ENCODE peak calls at places on chromosomes 2 and 18, in six cellular contexts. One of them, this sample, is unnamed.

GRCh38 chr2:98716786-98717185 is 14.1 kb downstream of the MGAT4A start:
- DNase-seq in NCI-H1436 treated with DMSO at 0.1 percent for 48 hours: no peak
- DNase-seq in non-pigmented ciliary epithelial cell: no peak
- DNase-seq in neural crest cell: no peak
- DNase-seq in stimulated activated CD8-positive, alpha-beta memory T cell treated with anti-CD3 and anti-CD28 coated beads, Interleukin-2, amount 100 ng/mL, for 48 hours: no peak
- DNase-seq in stimulated activated CD4-positive, alpha-beta T cell treated with anti-CD3 and anti-CD28 coated beads, Interleukin-4, amount 100 ng/mL, for 48 hours: no peak
- DNase-seq in this sample: no peak

GRCh38 chr2:236209535-236209934 is 41.3 kb upstream of the GBX2 start:
- DNase-seq in stimulated activated CD4-positive, alpha-beta T cell treated with anti-CD3 and anti-CD28 coated beads, Interleukin-4, amount 100 ng/mL, for 48 hours: no peak
- DNase-seq in NCI-H1436 treated with DMSO at 0.1 percent for 48 hours: no peak
- DNase-seq in neural crest cell: no peak
- DNase-seq in non-pigmented ciliary epithelial cell: no peak
- DNase-seq in stimulated activated CD8-positive, alpha-beta memory T cell treated with anti-CD3 and anti-CD28 coated beads, Interleukin-2, amount 100 ng/mL, for 48 hours: no peak
- DNase-seq in this sample: no peak

GRCh38 chr2:219643788-219644398 is 16.5 kb downstream of the SLC4A3 start:
- DNase-seq in non-pigmented ciliary epithelial cell: no peak
- DNase-seq in NCI-H1436 treated with DMSO at 0.1 percent for 48 hours: no peak
- DNase-seq in neural crest cell: no peak
- DNase-seq in stimulated activated CD4-positive, alpha-beta T cell treated with anti-CD3 and anti-CD28 coated beads, Interleukin-4, amount 100 ng/mL, for 48 hours: no peak
- DNase-seq in stimulated activated CD8-positive, alpha-beta memory T cell treated with anti-CD3 and anti-CD28 coated beads, Interleukin-2, amount 100 ng/mL, for 48 hours: no peak
- DNase-seq in this sample: no peak

GRCh38 chr2:67142741-67143140 is 254.4 kb upstream of the ETAA1 start:
- DNase-seq in stimulated activated CD8-positive, alpha-beta memory T cell treated with anti-CD3 and anti-CD28 coated beads, Interleukin-2, amount 100 ng/mL, for 48 hours: no peak
- DNase-seq in neural crest cell: no peak
- DNase-seq in non-pigmented ciliary epithelial cell: no peak
- DNase-seq in NCI-H1436 treated with DMSO at 0.1 percent for 48 hours: no peak
- DNase-seq in stimulated activated CD4-positive, alpha-beta T cell treated with anti-CD3 and anti-CD28 coated beads, Interleukin-4, amount 100 ng/mL, for 48 hours: no peak
- DNase-seq in this sample: no peak

GRCh38 chr2:173064231-173064805 is 11.3 kb upstream of the MAP3K20 start:
- DNase-seq in non-pigmented ciliary epithelial cell: no peak
- DNase-seq in stimulated activated CD8-positive, alpha-beta memory T cell treated with anti-CD3 and anti-CD28 coated beads, Interleukin-2, amount 100 ng/mL, for 48 hours: no peak
- DNase-seq in stimulated activated CD4-positive, alpha-beta T cell treated with anti-CD3 and anti-CD28 coated beads, Interleukin-4, amount 100 ng/mL, for 48 hours: no peak
- DNase-seq in NCI-H1436 treated with DMSO at 0.1 percent for 48 hours: no peak
- DNase-seq in neural crest cell: no peak
- DNase-seq in this sample: no peak

GRCh38 chr2:8409461-8410260 is 272.2 kb upstream of the ID2 start:
- DNase-seq in NCI-H1436 treated with DMSO at 0.1 percent for 48 hours: no peak
- DNase-seq in stimulated activated CD4-positive, alpha-beta T cell treated with anti-CD3 and anti-CD28 coated beads, Interleukin-4, amount 100 ng/mL, for 48 hours: no peak
- DNase-seq in neural crest cell: no peak
- DNase-seq in stimulated activated CD8-positive, alpha-beta memory T cell treated with anti-CD3 and anti-CD28 coated beads, Interleukin-2, amount 100 ng/mL, for 48 hours: no peak
- DNase-seq in non-pigmented ciliary epithelial cell: no peak
- DNase-seq in this sample: no peak

GRCh38 chr2:231423176-231423575 is 27.7 kb downstream of the B3GNT7 start:
- DNase-seq in neural crest cell: no peak
- DNase-seq in stimulated activated CD8-positive, alpha-beta memory T cell treated with anti-CD3 and anti-CD28 coated beads, Interleukin-2, amount 100 ng/mL, for 48 hours: no peak
- DNase-seq in NCI-H1436 treated with DMSO at 0.1 percent for 48 hours: no peak
- DNase-seq in stimulated activated CD4-positive, alpha-beta T cell treated with anti-CD3 and anti-CD28 coated beads, Interleukin-4, amount 100 ng/mL, for 48 hours: no peak
- DNase-seq in non-pigmented ciliary epithelial cell: no peak
- DNase-seq in this sample: no peak

GRCh38 chr2:121567957-121568409 is 37.3 kb downstream of the RNU4ATAC start:
- DNase-seq in stimulated activated CD8-positive, alpha-beta memory T cell treated with anti-CD3 and anti-CD28 coated beads, Interleukin-2, amount 100 ng/mL, for 48 hours: no peak
- DNase-seq in NCI-H1436 treated with DMSO at 0.1 percent for 48 hours: no peak
- DNase-seq in non-pigmented ciliary epithelial cell: peak
- DNase-seq in neural crest cell: peak
- DNase-seq in stimulated activated CD4-positive, alpha-beta T cell treated with anti-CD3 and anti-CD28 coated beads, Interleukin-4, amount 100 ng/mL, for 48 hours: no peak
- DNase-seq in this sample: no peak

GRCh38 chr2:64462940-64463339 is 9.0 kb downstream of the LGALSL start:
- DNase-seq in stimulated activated CD4-positive, alpha-beta T cell treated with anti-CD3 and anti-CD28 coated beads, Interleukin-4, amount 100 ng/mL, for 48 hours: no peak
- DNase-seq in non-pigmented ciliary epithelial cell: no peak
- DNase-seq in stimulated activated CD8-positive, alpha-beta memory T cell treated with anti-CD3 and anti-CD28 coated beads, Interleukin-2, amount 100 ng/mL, for 48 hours: no peak
- DNase-seq in neural crest cell: no peak
- DNase-seq in NCI-H1436 treated with DMSO at 0.1 percent for 48 hours: no peak
- DNase-seq in this sample: no peak

GRCh38 chr2:45259547-45260160 is 250.4 kb upstream of the SIX2 start:
- DNase-seq in neural crest cell: no peak
- DNase-seq in NCI-H1436 treated with DMSO at 0.1 percent for 48 hours: no peak
- DNase-seq in non-pigmented ciliary epithelial cell: no peak
- DNase-seq in stimulated activated CD4-positive, alpha-beta T cell treated with anti-CD3 and anti-CD28 coated beads, Interleukin-4, amount 100 ng/mL, for 48 hours: no peak
- DNase-seq in stimulated activated CD8-positive, alpha-beta memory T cell treated with anti-CD3 and anti-CD28 coated beads, Interleukin-2, amount 100 ng/mL, for 48 hours: no peak
- DNase-seq in this sample: no peak

GRCh38 chr18:24544141-24544498 is 83.7 kb downstream of the HRH4 start:
- DNase-seq in stimulated activated CD4-positive, alpha-beta T cell treated with anti-CD3 and anti-CD28 coated beads, Interleukin-4, amount 100 ng/mL, for 48 hours: no peak
- DNase-seq in neural crest cell: no peak
- DNase-seq in NCI-H1436 treated with DMSO at 0.1 percent for 48 hours: no peak
- DNase-seq in non-pigmented ciliary epithelial cell: no peak
- DNase-seq in stimulated activated CD8-positive, alpha-beta memory T cell treated with anti-CD3 and anti-CD28 coated beads, Interleukin-2, amount 100 ng/mL, for 48 hours: no peak
- DNase-seq in this sample: no peak

GRCh38 chr18:44195394-44196140 is 485.1 kb upstream of the SETBP1 start:
- DNase-seq in stimulated activated CD4-positive, alpha-beta T cell treated with anti-CD3 and anti-CD28 coated beads, Interleukin-4, amount 100 ng/mL, for 48 hours: no peak
- DNase-seq in NCI-H1436 treated with DMSO at 0.1 percent for 48 hours: no peak
- DNase-seq in non-pigmented ciliary epithelial cell: no peak
- DNase-seq in stimulated activated CD8-positive, alpha-beta memory T cell treated with anti-CD3 and anti-CD28 coated beads, Interleukin-2, amount 100 ng/mL, for 48 hours: no peak
- DNase-seq in neural crest cell: no peak
- DNase-seq in this sample: no peak

GRCh38 chr2:64327510-64328414 is 126.2 kb upstream of the LGALSL start:
- DNase-seq in stimulated activated CD8-positive, alpha-beta memory T cell treated with anti-CD3 and anti-CD28 coated beads, Interleukin-2, amount 100 ng/mL, for 48 hours: peak
- DNase-seq in neural crest cell: no peak
- DNase-seq in stimulated activated CD4-positive, alpha-beta T cell treated with anti-CD3 and anti-CD28 coated beads, Interleukin-4, amount 100 ng/mL, for 48 hours: no peak
- DNase-seq in non-pigmented ciliary epithelial cell: no peak
- DNase-seq in NCI-H1436 treated with DMSO at 0.1 percent for 48 hours: no peak
- DNase-seq in this sample: no peak

GRCh38 chr2:157150747-157151146 is 106.8 kb upstream of the GALNT5 start:
- DNase-seq in non-pigmented ciliary epithelial cell: peak
- DNase-seq in stimulated activated CD8-positive, alpha-beta memory T cell treated with anti-CD3 and anti-CD28 coated beads, Interleukin-2, amount 100 ng/mL, for 48 hours: no peak
- DNase-seq in neural crest cell: no peak
- DNase-seq in stimulated activated CD4-positive, alpha-beta T cell treated with anti-CD3 and anti-CD28 coated beads, Interleukin-4, amount 100 ng/mL, for 48 hours: no peak
- DNase-seq in NCI-H1436 treated with DMSO at 0.1 percent for 48 hours: no peak
- DNase-seq in this sample: no peak

GRCh38 chr2:69755862-69756467 is 14.0 kb downstream of the ANXA4 start:
- DNase-seq in neural crest cell: no peak
- DNase-seq in non-pigmented ciliary epithelial cell: no peak
- DNase-seq in stimulated activated CD8-positive, alpha-beta memory T cell treated with anti-CD3 and anti-CD28 coated beads, Interleukin-2, amount 100 ng/mL, for 48 hours: no peak
- DNase-seq in stimulated activated CD4-positive, alpha-beta T cell treated with anti-CD3 and anti-CD28 coated beads, Interleukin-4, amount 100 ng/mL, for 48 hours: no peak
- DNase-seq in NCI-H1436 treated with DMSO at 0.1 percent for 48 hours: no peak
- DNase-seq in this sample: no peak

GRCh38 chr18:3265564-3266033 is 3.7 kb downstream of the MYL12B start:
- DNase-seq in stimulated activated CD8-positive, alpha-beta memory T cell treated with anti-CD3 and anti-CD28 coated beads, Interleukin-2, amount 100 ng/mL, for 48 hours: no peak
- DNase-seq in NCI-H1436 treated with DMSO at 0.1 percent for 48 hours: no peak
- DNase-seq in non-pigmented ciliary epithelial cell: no peak
- DNase-seq in stimulated activated CD4-positive, alpha-beta T cell treated with anti-CD3 and anti-CD28 coated beads, Interleukin-4, amount 100 ng/mL, for 48 hours: no peak
- DNase-seq in neural crest cell: no peak
- DNase-seq in this sample: no peak

GRCh38 chr2:120548627-120549026 is 187.0 kb upstream of the GLI2 start:
- DNase-seq in stimulated activated CD8-positive, alpha-beta memory T cell treated with anti-CD3 and anti-CD28 coated beads, Interleukin-2, amount 100 ng/mL, for 48 hours: no peak
- DNase-seq in stimulated activated CD4-positive, alpha-beta T cell treated with anti-CD3 and anti-CD28 coated beads, Interleukin-4, amount 100 ng/mL, for 48 hours: no peak
- DNase-seq in neural crest cell: no peak
- DNase-seq in NCI-H1436 treated with DMSO at 0.1 percent for 48 hours: no peak
- DNase-seq in non-pigmented ciliary epithelial cell: no peak
- DNase-seq in this sample: no peak

GRCh38 chr2:130883520-130883919 is 46.8 kb downstream of the ARHGEF4 start:
- DNase-seq in NCI-H1436 treated with DMSO at 0.1 percent for 48 hours: no peak
- DNase-seq in neural crest cell: no peak
- DNase-seq in non-pigmented ciliary epithelial cell: no peak
- DNase-seq in stimulated activated CD4-positive, alpha-beta T cell treated with anti-CD3 and anti-CD28 coated beads, Interleukin-4, amount 100 ng/mL, for 48 hours: no peak
- DNase-seq in stimulated activated CD8-positive, alpha-beta memory T cell treated with anti-CD3 and anti-CD28 coated beads, Interleukin-2, amount 100 ng/mL, for 48 hours: no peak
- DNase-seq in this sample: no peak

GRCh38 chr2:208496129-208496528 is 89.5 kb downstream of the PTH2R start:
- DNase-seq in non-pigmented ciliary epithelial cell: no peak
- DNase-seq in stimulated activated CD4-positive, alpha-beta T cell treated with anti-CD3 and anti-CD28 coated beads, Interleukin-4, amount 100 ng/mL, for 48 hours: no peak
- DNase-seq in stimulated activated CD8-positive, alpha-beta memory T cell treated with anti-CD3 and anti-CD28 coated beads, Interleukin-2, amount 100 ng/mL, for 48 hours: no peak
- DNase-seq in NCI-H1436 treated with DMSO at 0.1 percent for 48 hours: no peak
- DNase-seq in neural crest cell: no peak
- DNase-seq in this sample: no peak

GRCh38 chr2:178679891-178680290 is 127.3 kb downstream of the TTN start:
- DNase-seq in neural crest cell: no peak
- DNase-seq in stimulated activated CD4-positive, alpha-beta T cell treated with anti-CD3 and anti-CD28 coated beads, Interleukin-4, amount 100 ng/mL, for 48 hours: no peak
- DNase-seq in non-pigmented ciliary epithelial cell: no peak
- DNase-seq in stimulated activated CD8-positive, alpha-beta memory T cell treated with anti-CD3 and anti-CD28 coated beads, Interleukin-2, amount 100 ng/mL, for 48 hours: no peak
- DNase-seq in NCI-H1436 treated with DMSO at 0.1 percent for 48 hours: no peak
- DNase-seq in this sample: no peak